ENCODE peak calls at places on chromosomes 5 and 9, in seven cellular contexts. H, C, J, M, R, D and G are unnamed samples.

GRCh38 chr9:38046669-38047300 is 22.2 kb downstream of the SHB start:
- DNase-seq in D (no peak), M (no peak), J (no peak), C (peak), H (no peak), R (peak), G (no peak)

GRCh38 chr9:109013678-109014145 is 413 bp upstream of the CTNNAL1 start:
- DNase-seq in C (peak), R (no peak), D (no peak), H (no peak), M (no peak), J (no peak), G (no peak)

GRCh38 chr5:73605223-73606087 is 20.5 kb upstream of the ARHGEF28 start:
- DNase-seq in M (no peak), H (no peak), J (no peak), D (no peak), C (no peak), R (peak), G (no peak)

GRCh38 chr9:32251539-32251938 is 132.9 kb upstream of the ACO1 start:
- DNase-seq in H (peak), R (peak), C (peak), M (no peak), J (peak), D (peak), G (no peak)

GRCh38 chr9:93600504-93600903 is 24.1 kb downstream of the PHF2 start:
- DNase-seq in C (no peak), H (no peak), J (no peak), R (no peak), D (no peak), M (no peak), G (peak)

GRCh38 chr5:169350016-169350415 is 49.1 kb upstream of the SLIT3 start:
- DNase-seq in R (peak), H (no peak), D (no peak), M (no peak), C (peak), J (no peak), G (no peak)

GRCh38 chr5:7394889-7395431 is 978 bp upstream of the ADCY2 start:
- DNase-seq in D (peak), R (no peak), J (peak), M (no peak), C (no peak), H (no peak), G (no peak)

GRCh38 chr9:1198085-1198484 is 147.9 kb downstream of the DMRT2 start:
- DNase-seq in M (no peak), D (no peak), R (peak), C (peak), H (no peak), J (no peak), G (no peak)

GRCh38 chr5:122498163-122498562 is 186.1 kb downstream of the SNCAIP start:
- DNase-seq in J (peak), R (no peak), M (no peak), H (no peak), D (peak), C (peak), G (no peak)

GRCh38 chr5:6597557-6597956 is 35.3 kb downstream of the NSUN2 start:
- DNase-seq in D (no peak), R (no peak), H (no peak), M (no peak), J (no peak), C (no peak), G (no peak)

GRCh38 chr5:168477060-168477459 is 9.2 kb upstream of the RARS1 start:
- DNase-seq in M (peak), C (peak), H (no peak), J (no peak), D (no peak), R (no peak), G (no peak)

GRCh38 chr5:163379298-163380155 is 57.9 kb upstream of the CCNG1 start:
- DNase-seq in H (no peak), J (no peak), C (peak), M (no peak), D (no peak), R (peak), G (no peak)

GRCh38 chr5:114524221-114524620 is 162.4 kb downstream of the KCNN2 start:
- DNase-seq in H (no peak), R (no peak), D (no peak), J (no peak), M (no peak), C (no peak), G (no peak)

GRCh38 chr5:179558912-179559279 is 8.5 kb downstream of the RUFY1 start:
- DNase-seq in H (no peak), R (peak), M (no peak), D (peak), C (peak), J (peak), G (no peak)

GRCh38 chr9:18743421-18743820 is 269.5 kb downstream of the ADAMTSL1 start:
- DNase-seq in H (no peak), D (no peak), J (no peak), C (no peak), M (no peak), R (no peak), G (no peak)

GRCh38 chr5:176621661-176622079 is 8.7 kb downstream of the SNCB start:
- DNase-seq in C (no peak), R (no peak), H (no peak), J (peak), M (no peak), D (no peak), G (no peak)

GRCh38 chr9:28289732-28290131 is 716.5 kb upstream of the C9orf72 start:
- DNase-seq in M (no peak), D (no peak), C (no peak), J (no peak), H (no peak), R (peak), G (no peak)

GRCh38 chr5:111439473-111440075 is 72.8 kb downstream of the STARD4 start:
- DNase-seq in C (peak), J (no peak), H (no peak), M (no peak), R (no peak), D (no peak), G (no peak)

GRCh38 chr5:135484563-135485157 is 32.5 kb upstream of the TIFAB start:
- DNase-seq in D (no peak), R (no peak), H (no peak), C (no peak), M (no peak), J (no peak), G (no peak)

GRCh38 chr5:140794594-140795258 is at the start of gene PCDHA2:
- DNase-seq in D (no peak), R (no peak), J (no peak), H (no peak), C (no peak), M (no peak), G (no peak)

GRCh38 chr5:60677831-60678664 is 21.9 kb downstream of the DEPDC1B start:
- DNase-seq in R (peak), M (peak), H (peak), D (no peak), C (peak), J (peak), G (no peak)

GRCh38 chr9:116232425-116233159 is 79.0 kb downstream of the PAPPA start:
- DNase-seq in M (no peak), J (no peak), R (peak), H (no peak), D (no peak), C (peak), G (no peak)

GRCh38 chr5:59562756-59563389 is 330.7 kb downstream of the PDE4D start:
- DNase-seq in D (no peak), H (peak), J (no peak), M (no peak), C (peak), R (peak), G (no peak)

GRCh38 chr5:33969572-33970452 is 14.7 kb downstream of the SLC45A2 start:
- DNase-seq in M (peak), R (peak), C (peak), J (peak), H (peak), D (peak), G (no peak)

GRCh38 chr9:91060520-91061343 is 259.1 kb downstream of the SYK start:
- DNase-seq in M (peak), J (no peak), D (no peak), R (peak), C (peak), H (no peak), G (no peak)

GRCh38 chr9:128146591-128147120 is 2.6 kb upstream of the LCN2 start:
- DNase-seq in M (no peak), C (no peak), J (no peak), R (no peak), H (no peak), D (no peak), G (peak)

GRCh38 chr5:38593959-38594358 is 37.5 kb upstream of the LIFR start:
- DNase-seq in M (no peak), J (no peak), R (no peak), H (no peak), D (no peak), C (no peak), G (no peak)

GRCh38 chr9:133449760-133450159 is 10.0 kb upstream of the CACFD1 start:
- DNase-seq in H (no peak), J (no peak), D (no peak), C (no peak), R (peak), M (no peak), G (peak)

GRCh38 chr5:27474395-27474794 is 436.0 kb upstream of the CDH9 start:
- DNase-seq in C (no peak), M (no peak), H (no peak), J (no peak), D (no peak), R (no peak), G (no peak)

GRCh38 chr9:111974092-111974681 is 77.6 kb downstream of the UGCG start:
- DNase-seq in C (peak), H (no peak), M (no peak), D (no peak), J (no peak), R (peak), G (no peak)

GRCh38 chr9:111979561-111979960 is 82.9 kb downstream of the UGCG start:
- DNase-seq in C (no peak), R (peak), D (no peak), M (no peak), J (no peak), H (no peak), G (no peak)

GRCh38 chr9:111980398-111980797 is 83.8 kb downstream of the UGCG start:
- DNase-seq in C (no peak), H (no peak), D (no peak), M (no peak), J (peak), R (no peak), G (no peak)

GRCh38 chr9:111978616-111979015 is 82.0 kb downstream of the UGCG start:
- DNase-seq in R (no peak), D (no peak), C (no peak), M (no peak), H (no peak), J (no peak), G (no peak)

DNA sequence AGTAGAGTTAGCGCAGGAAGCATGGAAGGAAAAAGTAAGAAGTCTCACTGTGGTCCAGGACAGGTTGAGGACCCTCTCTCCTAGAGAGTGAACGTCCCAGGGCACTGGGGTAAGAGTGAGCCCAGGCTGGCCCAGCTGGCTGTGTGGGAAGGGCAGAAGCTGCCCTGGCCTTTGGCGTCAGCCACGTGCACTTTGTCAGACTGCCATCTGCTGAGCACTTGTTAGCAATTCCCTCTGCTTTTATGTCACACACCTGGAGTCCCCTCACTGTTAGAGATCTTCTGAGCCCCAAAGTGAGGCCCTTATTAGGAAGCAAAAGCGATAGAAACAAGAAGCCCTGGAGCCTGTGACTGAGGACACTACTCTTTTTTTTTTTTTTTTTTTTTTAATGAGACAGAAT is 79.1 kb downstream of the UGCG start:
- DNase-seq in C (no peak), H (no peak), R (peak), M (no peak), D (no peak), J (no peak), G (no peak)
- TF ChIP-seq CTCF in C (no peak), H (peak), R (peak), M (no peak), D (no peak), J (no peak), G (peak)

GRCh38 chr9:4768681-4769080 is 24.1 kb upstream of the RCL1 start:
- DNase-seq in C (no peak), D (no peak), H (no peak), R (no peak), M (no peak), J (no peak), G (no peak)

GRCh38 chr9:4764033-4764432 is 23.0 kb upstream of the AK3 start:
- DNase-seq in R (no peak), M (no peak), D (no peak), J (no peak), H (no peak), C (no peak), G (no peak)

GRCh38 chr9:4762108-4762888 is 21.3 kb upstream of the AK3 start:
- DNase-seq in R (peak), M (peak), C (peak), H (peak), J (peak), D (peak), G (no peak)

GRCh38 chr9:4760122-4760521 is 19.1 kb upstream of the AK3 start:
- DNase-seq in H (no peak), D (no peak), M (no peak), J (no peak), R (no peak), C (no peak), G (no peak)

DNA sequence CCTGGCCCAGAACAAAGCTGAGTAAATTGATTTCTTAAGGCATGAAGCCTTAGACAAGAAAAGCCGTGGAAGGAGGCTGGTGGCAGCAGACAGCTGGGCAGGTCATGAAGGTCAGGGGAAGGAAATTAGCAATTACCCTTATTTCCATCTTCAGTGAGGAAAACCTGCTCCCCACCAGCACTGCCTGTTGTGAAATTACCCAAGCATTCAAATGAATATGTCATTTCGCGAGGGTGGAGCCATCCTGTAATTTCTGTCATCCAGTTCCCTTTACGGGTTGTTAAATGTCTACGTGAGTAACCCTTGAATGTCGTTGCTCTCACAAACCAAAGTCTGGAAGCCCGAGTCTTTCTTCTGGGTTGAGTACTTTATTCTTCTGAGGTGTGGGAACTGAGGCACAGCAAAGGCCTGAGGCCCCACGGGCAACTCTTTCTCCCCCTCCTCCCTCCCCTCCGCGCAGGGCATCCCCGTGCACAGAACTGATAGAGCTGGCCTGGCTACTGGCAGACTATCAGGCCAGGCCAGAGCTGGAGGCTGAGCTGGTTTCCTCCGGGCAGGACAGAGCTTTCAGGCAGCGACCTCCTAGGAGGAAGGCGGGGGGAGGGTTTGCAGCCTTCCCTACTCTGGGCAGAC is 22.0 kb upstream of the AK3 start:
- DNase-seq in C (no peak), R (no peak), J (peak), D (peak), M (no peak), H (peak), G (no peak)
- TF ChIP-seq CTCF in C (no peak), R (no peak), J (no peak), D (peak), M (no peak), H (no peak), G (peak)

GRCh38 chr5:103391659-103392058 is 133.1 kb downstream of the MACIR start:
- DNase-seq in M (no peak), H (no peak), D (no peak), J (no peak), R (no peak), C (no peak), G (no peak)

GRCh38 chr5:103394676-103395075 is 136.1 kb downstream of the MACIR start:
- DNase-seq in D (no peak), C (peak), M (no peak), J (no peak), R (no peak), H (no peak), G (no peak)

GRCh38 chr5:103389362-103389761 is 130.8 kb downstream of the MACIR start:
- DNase-seq in C (no peak), R (no peak), H (no peak), D (no peak), J (no peak), M (no peak), G (no peak)

GRCh38 chr5:103389846-103390245 is 131.3 kb downstream of the MACIR start:
- DNase-seq in C (no peak), M (no peak), J (no peak), R (no peak), D (no peak), H (no peak), G (no peak)

DNA sequence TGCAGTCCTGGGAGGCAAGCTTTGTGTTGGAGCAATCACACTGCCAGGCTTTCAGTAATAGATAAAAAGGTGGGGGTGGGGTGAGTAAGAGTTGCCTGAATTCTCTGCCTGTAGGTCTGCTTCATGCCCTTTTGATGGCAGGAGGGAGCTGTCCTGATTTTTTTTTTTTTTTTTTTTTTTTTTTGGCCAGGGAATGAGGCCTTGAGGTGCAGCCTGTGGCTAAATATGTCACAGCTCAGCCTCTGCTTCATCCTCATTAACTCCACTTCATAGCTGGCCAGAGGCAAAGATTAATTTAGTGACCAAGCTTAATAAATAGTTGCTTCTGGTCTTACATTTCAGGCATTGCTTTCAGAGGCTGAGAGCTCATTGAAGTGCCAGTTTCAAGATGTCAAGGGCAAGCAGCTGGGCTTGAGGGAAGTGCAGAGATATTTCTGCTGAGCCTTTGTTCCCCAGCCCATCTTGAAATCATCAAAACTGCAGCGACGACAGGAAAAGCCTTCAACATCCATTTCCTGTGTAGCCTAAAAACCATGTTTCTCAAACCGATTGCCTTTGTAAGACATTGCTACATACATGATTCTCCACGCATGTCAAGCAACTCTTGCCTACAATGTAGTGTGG is 134.7 kb downstream of the MACIR start:
- DNase-seq in M (no peak), J (no peak), D (no peak), H (no peak), R (peak), C (peak), G (no peak)
- TF ChIP-seq CTCF in M (no peak), J (peak), D (no peak), H (no peak), R (peak), C (peak), G (peak)

DNA sequence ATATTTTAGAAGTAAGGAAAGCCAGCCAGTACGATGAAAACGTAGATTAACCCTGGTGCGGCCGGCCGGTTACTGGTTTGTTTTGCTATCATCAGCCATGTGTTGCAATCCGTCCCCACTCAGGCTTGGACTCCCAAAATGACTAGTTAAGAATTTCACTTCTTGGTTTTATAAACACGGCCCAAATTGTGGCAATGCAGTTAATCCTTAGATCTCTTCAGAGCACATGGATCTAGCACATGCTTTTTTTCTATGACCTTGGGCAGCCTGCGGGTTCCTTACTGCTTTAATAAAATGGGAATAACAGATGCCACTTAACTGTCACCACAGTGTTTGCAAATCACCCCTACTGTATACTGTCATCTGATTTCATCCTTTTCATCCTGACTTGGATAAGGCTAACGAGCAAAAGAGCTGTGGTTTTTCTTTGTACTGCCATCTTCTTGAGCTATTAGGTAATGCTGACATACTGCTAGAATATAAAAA is 1.5 kb downstream of the NDFIP1 start:
- DNase-seq in C (peak), R (peak), H (peak), J (peak), D (no peak), M (no peak), G (no peak)
- TF ChIP-seq CTCF in C (peak), R (peak), H (no peak), J (peak), D (no peak), M (peak), G (peak)

GRCh38 chr9:137707361-137707760 is 88.6 kb downstream of the EHMT1 start:
- DNase-seq in R (no peak), M (no peak), D (no peak), H (no peak), J (peak), C (peak), G (no peak)

GRCh38 chr9:137709411-137710101 is 90.8 kb downstream of the EHMT1 start:
- DNase-seq in J (no peak), R (no peak), M (no peak), C (no peak), H (no peak), D (no peak), G (no peak)

GRCh38 chr9:137705906-137706305 is 87.1 kb downstream of the EHMT1 start:
- DNase-seq in D (no peak), M (no peak), H (peak), J (no peak), C (no peak), R (no peak), G (no peak)

GRCh38 chr9:137710751-137711150 is 91.9 kb downstream of the EHMT1 start:
- DNase-seq in M (no peak), C (no peak), J (no peak), H (no peak), R (no peak), D (no peak), G (no peak)

DNA sequence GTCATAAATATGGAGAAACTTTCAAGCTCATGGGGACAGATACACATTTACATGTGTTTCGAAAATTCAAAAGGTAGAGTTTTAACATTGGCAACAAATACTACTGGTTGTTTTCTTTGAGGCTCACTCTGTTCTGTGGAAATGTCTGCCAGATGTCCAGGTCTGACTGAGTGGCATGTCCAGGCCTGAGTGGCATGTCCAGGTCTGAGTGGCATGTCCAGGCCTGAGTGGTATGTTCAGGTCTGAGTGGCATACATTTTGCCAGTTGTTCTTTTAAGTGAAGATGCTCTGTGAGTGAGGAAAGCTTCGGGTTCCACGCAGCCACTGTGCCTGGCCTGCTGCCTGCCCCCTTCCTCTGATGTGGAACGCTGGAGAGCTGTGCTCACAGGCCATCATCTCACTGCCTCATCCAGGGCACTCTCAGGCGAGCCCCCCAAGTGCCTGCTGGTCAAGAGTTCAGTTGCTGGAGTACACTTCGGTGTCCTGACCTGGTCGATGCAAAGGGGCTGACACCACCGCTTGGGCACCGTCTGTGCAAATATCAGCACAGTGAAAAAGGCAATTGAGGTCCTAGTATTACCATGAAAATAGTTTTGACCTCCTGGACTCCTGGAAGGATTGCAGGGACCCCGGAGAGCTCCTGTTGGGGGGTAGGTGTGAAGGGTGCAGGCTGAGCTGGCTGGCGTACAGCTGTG is 89.9 kb downstream of the EHMT1 start:
- DNase-seq in D (no peak), C (no peak), R (no peak), H (no peak), M (no peak), J (no peak), G (no peak)
- TF ChIP-seq CTCF in D (no peak), C (no peak), R (no peak), H (no peak), M (no peak), J (no peak), G (no peak)